ENCODE peak calls at places on chromosome 2, in six cellular contexts. E is NT2/D1, K is GM13976, G is GDM1, M is adipocyte, H is ureter. C is an unnamed sample.

GRCh38 chr2:178256382-178257053 is 62.2 kb downstream of the OSBPL6 start:
- DNase-seq in E (no peak), K (no peak), G (no peak), M (peak; percentile 53), H (no peak), C (no peak)

GRCh38 chr2:111121873-111122630 is 1.3 kb downstream of the BCL2L11 start:
- DNase-seq in E (peak; percentile 89), K (peak; percentile 79), G (peak; percentile 83), M (peak; percentile 96), H (peak; percentile 89), C (no peak)

GRCh38 chr2:229416116-229416694 is 145.1 kb upstream of the PID1 start:
- DNase-seq in E (no peak), K (no peak), G (peak; percentile 43), M (peak; percentile 78), H (no peak), C (peak; percentile 51)

GRCh38 chr2:217993817-217994459 is 8.9 kb downstream of the TNS1 start:
- DNase-seq in E (no peak), K (peak; percentile 83), G (peak; percentile 38), M (peak; percentile 81), H (no peak), C (no peak)

GRCh38 chr2:156340377-156340776 is 7.9 kb upstream of the NR4A2 start:
- DNase-seq in E (no peak), K (no peak), G (no peak), M (no peak), H (no peak), C (no peak)

GRCh38 chr2:43083278-43083677 is 143.1 kb downstream of the ZFP36L2 start:
- DNase-seq in E (no peak), K (no peak), G (no peak), M (no peak), H (no peak), C (no peak)

GRCh38 chr2:145060876-145061275 is 541.0 kb upstream of the ZEB2 start:
- DNase-seq in E (no peak), K (no peak), G (no peak), M (no peak), H (no peak), C (no peak)

GRCh38 chr2:166539340-166540162 is 45.5 kb upstream of the SCN7A start:
- DNase-seq in E (peak; percentile 68), K (peak; percentile 20), G (peak; percentile 11), M (peak; percentile 91), H (no peak), C (peak; percentile 27)

GRCh38 chr2:28164280-28164801 is 228.3 kb upstream of the FOSL2 start:
- DNase-seq in E (no peak), K (no peak), G (no peak), M (peak; percentile 51), H (no peak), C (no peak)

GRCh38 chr2:86224645-86225355 is 25.5 kb downstream of the MRPL35 start:
- DNase-seq in E (no peak), K (no peak), G (no peak), M (no peak), H (no peak), C (no peak)

GRCh38 chr2:46876741-46877384 is 38.7 kb downstream of the MCFD2 start:
- DNase-seq in E (no peak), K (no peak), G (peak; percentile 18), M (peak; percentile 88), H (no peak), C (peak; percentile 49)

GRCh38 chr2:220198911-220199310 is 571.5 kb downstream of the SLC4A3 start:
- DNase-seq in E (no peak), K (no peak), G (no peak), M (peak; percentile 95), H (peak; percentile 66), C (no peak)

GRCh38 chr2:48961009-48961408 is 193.3 kb downstream of the FSHR start:
- DNase-seq in E (no peak), K (no peak), G (no peak), M (no peak), H (no peak), C (no peak)

GRCh38 chr2:27370816-27371620 is 602 bp downstream of the SNX17 start:
- DNase-seq in E (no peak), K (peak; percentile 47), G (no peak), M (peak; percentile 59), H (peak; percentile 61), C (no peak)

GRCh38 chr2:120262761-120263428 is 10.2 kb downstream of the RALB start:
- DNase-seq in E (no peak), K (no peak), G (no peak), M (peak; percentile 73), H (no peak), C (no peak)

GRCh38 chr2:224847961-224848850 is 132.0 kb upstream of the CCDC195 start:
- DNase-seq in E (peak; percentile 2), K (no peak), G (no peak), M (peak; percentile 79), H (no peak), C (peak; percentile 38)

GRCh38 chr2:65654496-65654895 is 222.1 kb upstream of the SPRED2 start:
- DNase-seq in E (no peak), K (no peak), G (no peak), M (no peak), H (no peak), C (no peak)

GRCh38 chr2:203802277-203803045 is 65.1 kb upstream of the CTLA4 start:
- DNase-seq in E (no peak), K (no peak), G (no peak), M (peak; percentile 70), H (no peak), C (no peak)

GRCh38 chr2:22486343-22486742 is 898.6 kb upstream of the KLHL29 start:
- DNase-seq in E (no peak), K (no peak), G (no peak), M (no peak), H (no peak), C (no peak)

GRCh38 chr2:20666364-20667150 is at the start of gene GDF7:
- DNase-seq in E (no peak), K (peak; percentile 71), G (no peak), M (peak; percentile 56), H (peak; percentile 84), C (no peak)

GRCh38 chr2:30664761-30665358 is 142.4 kb downstream of the CAPN13 start:
- DNase-seq in E (peak; percentile 38), K (no peak), G (no peak), M (peak; percentile 92), H (peak; percentile 24), C (peak; percentile 62)

GRCh38 chr2:118301248-118301647 is 213.0 kb downstream of the INSIG2 start:
- DNase-seq in E (no peak), K (no peak), G (no peak), M (no peak), H (no peak), C (no peak)

GRCh38 chr2:177396630-177397460 is 4.3 kb downstream of the AGPS start:
- DNase-seq in E (no peak), K (no peak), G (no peak), M (peak; percentile 36), H (no peak), C (peak; percentile 83)

GRCh38 chr2:107687087-107687486 is 139.6 kb upstream of the RGPD4 start:
- DNase-seq in E (no peak), K (no peak), G (no peak), M (peak; percentile 27), H (no peak), C (no peak)

GRCh38 chr2:182845794-182846417 is 20.5 kb downstream of the FRZB start:
- DNase-seq in E (no peak), K (no peak), G (no peak), M (no peak), H (no peak), C (no peak)

GRCh38 chr2:159891917-159892691 is 94.1 kb upstream of the CD302 start:
- DNase-seq in E (peak; percentile 11), K (no peak), G (no peak), M (peak; percentile 29), H (no peak), C (peak; percentile 74)

GRCh38 chr2:73059106-73059505 is 12.4 kb downstream of the SFXN5 start:
- DNase-seq in E (no peak), K (no peak), G (no peak), M (no peak), H (no peak), C (no peak)

GRCh38 chr2:220748875-220749479 is 823.1 kb downstream of the EPHA4 start:
- DNase-seq in E (no peak), K (no peak), G (no peak), M (no peak), H (no peak), C (no peak)

GRCh38 chr2:20107776-20108175 is 56.3 kb upstream of the LAPTM4A start:
- DNase-seq in E (no peak), K (no peak), G (no peak), M (no peak), H (no peak), C (no peak)

GRCh38 chr2:96906719-96907404 is 37.0 kb upstream of the SEMA4C start:
- DNase-seq in E (no peak), K (no peak), G (no peak), M (peak; percentile 52), H (no peak), C (no peak)

GRCh38 chr2:1550076-1550475 is 136.8 kb downstream of the TPO start:
- DNase-seq in E (no peak), K (no peak), G (no peak), M (no peak), H (no peak), C (no peak)

GRCh38 chr2:162118166-162119031 is 33.6 kb downstream of the GCG start:
- DNase-seq in E (no peak), K (no peak), G (no peak), M (peak; percentile 21), H (no peak), C (peak; percentile 52)

GRCh38 chr2:45134726-45135125 is 125.5 kb upstream of the SIX2 start:
- DNase-seq in E (no peak), K (peak; percentile 14), G (peak; percentile 66), M (no peak), H (no peak), C (no peak)

GRCh38 chr2:174158003-174158402 is 90.3 kb downstream of the OLA1 start:
- DNase-seq in E (peak; percentile 38), K (peak; percentile 34), G (no peak), M (no peak), H (no peak), C (no peak)

GRCh38 chr2:174326880-174327558 is 7.7 kb upstream of the SP9 start:
- DNase-seq in E (no peak), K (peak; percentile 53), G (no peak), M (peak; percentile 14), H (no peak), C (no peak)

GRCh38 chr2:70556608-70557007 is 3.0 kb upstream of the TGFA start:
- DNase-seq in E (no peak), K (no peak), G (no peak), M (no peak), H (no peak), C (no peak)

GRCh38 chr2:190267302-190267701 is 52.3 kb downstream of the HIBCH start:
- DNase-seq in E (no peak), K (no peak), G (no peak), M (peak; percentile 50), H (no peak), C (peak; percentile 36)

GRCh38 chr2:23425338-23425871 is 40.4 kb downstream of the KLHL29 start:
- DNase-seq in E (no peak), K (no peak), G (no peak), M (no peak), H (peak; percentile 39), C (no peak)

GRCh38 chr2:100242891-100243670 is 79.2 kb downstream of the LONRF2 start:
- DNase-seq in E (peak; percentile 64), K (peak; percentile 78), G (peak; percentile 10), M (peak; percentile 88), H (peak; percentile 55), C (no peak)

C was measured in epithelial cell of proximal tubule.